ENCODE peak calls at places on chromosomes 16 and 17, in five cellular contexts. One of them, this sample, is unnamed.

GRCh38 chr16:57624806-57625500 is 3.5 kb upstream of the ADGRG1 start:
- DNase-seq in SK-N-SH: no peak
- DNase-seq in H1: no peak
- DNase-seq in GM12878: no peak
- DNase-seq in GM12891: no peak
- DNase-seq in this sample: no peak

GRCh38 chr17:50836826-50837225 is 1.4 kb downstream of the WFIKKN2 start:
- DNase-seq in SK-N-SH: no peak
- DNase-seq in H1: no peak
- DNase-seq in GM12878: no peak
- DNase-seq in GM12891: no peak
- DNase-seq in this sample: no peak

GRCh38 chr16:26673011-26673410 is 393.7 kb upstream of the C16orf82 start:
- DNase-seq in SK-N-SH: no peak
- DNase-seq in H1: no peak
- DNase-seq in GM12878: no peak
- DNase-seq in GM12891: no peak
- DNase-seq in this sample: no peak

GRCh38 chr17:80637286-80637703 is 92.7 kb downstream of the RPTOR start:
- DNase-seq in SK-N-SH: no peak
- DNase-seq in H1: no peak
- DNase-seq in GM12878: no peak
- DNase-seq in GM12891: no peak
- DNase-seq in this sample: no peak

GRCh38 chr17:83136156-83136555 is 56.7 kb downstream of the METRNL start:
- DNase-seq in SK-N-SH: no peak
- DNase-seq in H1: no peak
- DNase-seq in GM12878: no peak
- DNase-seq in GM12891: no peak
- DNase-seq in this sample: no peak

GRCh38 chr16:58236831-58237230 is 38.9 kb upstream of the CSNK2A2 start:
- DNase-seq in SK-N-SH: no peak
- DNase-seq in H1: no peak
- DNase-seq in GM12878: no peak
- DNase-seq in GM12891: no peak
- DNase-seq in this sample: no peak

GRCh38 chr16:49527621-49528020 is 154.0 kb downstream of the C16orf78 start:
- DNase-seq in SK-N-SH: peak; percentile 58
- DNase-seq in H1: no peak
- DNase-seq in GM12878: no peak
- DNase-seq in GM12891: no peak
- DNase-seq in this sample: no peak

GRCh38 chr16:52557236-52557635 is 10.3 kb upstream of the TOX3 start:
- DNase-seq in SK-N-SH: no peak
- DNase-seq in H1: no peak
- DNase-seq in GM12878: no peak
- DNase-seq in GM12891: no peak
- DNase-seq in this sample: no peak

GRCh38 chr17:57984226-57984890 is 3.7 kb downstream of the VEZF1 start:
- DNase-seq in SK-N-SH: no peak
- DNase-seq in H1: no peak
- DNase-seq in GM12878: no peak
- DNase-seq in GM12891: no peak
- DNase-seq in this sample: no peak

GRCh38 chr17:3958200-3958599 is 6.0 kb downstream of the ATP2A3 start:
- DNase-seq in SK-N-SH: no peak
- DNase-seq in H1: no peak
- DNase-seq in GM12878: no peak
- DNase-seq in GM12891: no peak
- DNase-seq in this sample: no peak

GRCh38 chr17:77857613-77858012 is 100.9 kb upstream of the TNRC6C start:
- DNase-seq in SK-N-SH: no peak
- DNase-seq in H1: no peak
- DNase-seq in GM12878: no peak
- DNase-seq in GM12891: no peak
- DNase-seq in this sample: no peak

GRCh38 chr17:61007980-61008379 is 330.3 kb downstream of the BCAS3 start:
- DNase-seq in SK-N-SH: no peak
- DNase-seq in H1: no peak
- DNase-seq in GM12878: no peak
- DNase-seq in GM12891: no peak
- DNase-seq in this sample: no peak

GRCh38 chr17:51322390-51323029 is 62.2 kb downstream of the UTP18 start:
- DNase-seq in SK-N-SH: peak; percentile 52
- DNase-seq in H1: no peak
- DNase-seq in GM12878: no peak
- DNase-seq in GM12891: no peak
- DNase-seq in this sample: no peak

GRCh38 chr17:27496501-27496943 is 40.3 kb downstream of the KSR1 start:
- DNase-seq in SK-N-SH: no peak
- DNase-seq in H1: peak; percentile 36
- DNase-seq in GM12878: no peak
- DNase-seq in GM12891: no peak
- DNase-seq in this sample: no peak

GRCh38 chr16:54072237-54072636 is 214.3 kb downstream of the IRX3 start:
- DNase-seq in SK-N-SH: no peak
- DNase-seq in H1: no peak
- DNase-seq in GM12878: no peak
- DNase-seq in GM12891: no peak
- DNase-seq in this sample: no peak

GRCh38 chr16:85465328-85466307 is 147.5 kb upstream of the GSE1 start:
- DNase-seq in SK-N-SH: peak; percentile 90
- DNase-seq in H1: no peak
- DNase-seq in GM12878: no peak
- DNase-seq in GM12891: no peak
- DNase-seq in this sample: no peak

GRCh38 chr17:75652934-75653549 is 13.9 kb downstream of the RECQL5 start:
- DNase-seq in SK-N-SH: peak; percentile 85
- DNase-seq in H1: no peak
- DNase-seq in GM12878: no peak
- DNase-seq in GM12891: peak; percentile 55
- DNase-seq in this sample: no peak

GRCh38 chr17:76793775-76794174 is 55.9 kb downstream of the MFSD11 start:
- DNase-seq in SK-N-SH: peak; percentile 61
- DNase-seq in H1: no peak
- DNase-seq in GM12878: no peak
- DNase-seq in GM12891: no peak
- DNase-seq in this sample: no peak

GRCh38 chr16:56700195-56700594 is 17.9 kb downstream of the MT1X start:
- DNase-seq in SK-N-SH: no peak
- DNase-seq in H1: no peak
- DNase-seq in GM12878: no peak
- DNase-seq in GM12891: no peak
- DNase-seq in this sample: no peak

GRCh38 chr17:75024686-75025397 is 12.4 kb downstream of the MRPL58 start:
- DNase-seq in SK-N-SH: no peak
- DNase-seq in H1: no peak
- DNase-seq in GM12878: no peak
- DNase-seq in GM12891: no peak
- DNase-seq in this sample: no peak

GRCh38 chr17:64118452-64118979 is 11.4 kb downstream of the ERN1 start:
- DNase-seq in SK-N-SH: no peak
- DNase-seq in H1: no peak
- DNase-seq in GM12878: no peak
- DNase-seq in GM12891: no peak
- DNase-seq in this sample: no peak

GRCh38 chr16:46777804-46778203 is 29.7 kb upstream of the MYLK3 start:
- DNase-seq in SK-N-SH: no peak
- DNase-seq in H1: no peak
- DNase-seq in GM12878: no peak
- DNase-seq in GM12891: no peak
- DNase-seq in this sample: no peak

DNA sequence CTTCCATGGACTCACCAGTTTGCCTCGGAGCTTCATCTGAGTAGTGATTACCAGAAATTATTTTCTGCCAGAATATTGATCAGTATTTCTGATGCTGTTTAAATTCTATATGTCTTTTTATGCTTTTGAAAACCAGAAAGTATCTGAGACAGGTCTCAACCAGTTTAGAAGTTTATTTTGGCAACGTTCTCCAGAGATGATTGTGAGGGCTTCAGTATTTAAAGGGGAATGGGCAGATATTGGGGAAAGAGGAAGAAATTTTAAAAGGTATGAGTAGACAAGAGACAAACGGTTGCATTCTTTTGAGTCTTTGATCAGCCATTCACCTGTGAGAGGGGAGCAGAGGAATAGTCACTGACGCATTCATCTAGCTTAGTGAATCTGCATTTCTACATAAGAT is 44.4 kb upstream of the ABCC11 start:
- DNase-seq in SK-N-SH: no peak
- DNase-seq in H1: no peak
- DNase-seq in GM12878: no peak
- DNase-seq in GM12891: no peak
- DNase-seq in this sample: no peak
- TF ChIP-seq TAF1 in SK-N-SH: no peak
- TF ChIP-seq TAF1 in H1: no peak
- TF ChIP-seq TAF1 in GM12878: no peak
- TF ChIP-seq TAF1 in GM12891: no peak
- TF ChIP-seq TAF1 in this sample: no peak

GRCh38 chr17:6162216-6162615 is 92.0 kb downstream of the WSCD1 start:
- DNase-seq in SK-N-SH: no peak
- DNase-seq in H1: peak; percentile 29
- DNase-seq in GM12878: no peak
- DNase-seq in GM12891: no peak
- DNase-seq in this sample: no peak

GRCh38 chr17:6162892-6163291 is 92.7 kb downstream of the WSCD1 start:
- DNase-seq in SK-N-SH: no peak
- DNase-seq in H1: no peak
- DNase-seq in GM12878: no peak
- DNase-seq in GM12891: no peak
- DNase-seq in this sample: no peak

GRCh38 chr17:6164996-6165395 is 94.8 kb downstream of the WSCD1 start:
- DNase-seq in SK-N-SH: no peak
- DNase-seq in H1: no peak
- DNase-seq in GM12878: no peak
- DNase-seq in GM12891: no peak
- DNase-seq in this sample: no peak

GRCh38 chr17:6165806-6166205 is 95.6 kb downstream of the WSCD1 start:
- DNase-seq in SK-N-SH: no peak
- DNase-seq in H1: no peak
- DNase-seq in GM12878: no peak
- DNase-seq in GM12891: no peak
- DNase-seq in this sample: no peak

DNA sequence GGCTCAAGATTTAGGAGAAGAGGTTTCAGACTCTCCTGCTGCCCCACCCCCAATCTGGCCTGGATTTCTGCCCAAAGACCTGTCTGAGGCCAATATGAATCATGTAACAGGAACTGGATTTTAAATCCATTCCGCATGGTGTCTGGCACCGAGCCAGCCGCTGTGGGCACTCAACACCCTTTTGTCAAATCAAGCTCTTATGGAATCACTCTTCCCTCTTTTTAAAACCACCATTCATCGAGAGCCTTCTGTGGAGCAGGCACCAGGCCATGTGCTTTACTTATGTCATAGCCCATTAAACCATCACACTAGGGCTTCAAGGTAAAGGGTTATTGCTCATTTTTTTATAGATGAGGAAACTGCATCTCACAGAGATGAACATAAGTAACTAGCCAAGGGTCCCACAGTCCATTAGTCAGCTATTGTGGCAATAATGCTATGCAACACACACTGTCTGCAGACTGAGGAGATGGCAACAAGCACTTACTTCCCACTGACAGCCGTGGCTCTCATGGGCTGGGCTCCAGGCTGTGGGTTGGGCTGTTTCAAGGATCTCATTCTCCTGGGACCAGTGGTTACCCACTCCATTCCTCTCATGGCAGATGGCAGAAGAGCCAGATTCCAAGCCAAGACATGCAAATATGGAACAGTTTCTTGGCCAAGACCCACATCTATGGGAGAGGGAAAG is 93.6 kb downstream of the WSCD1 start:
- DNase-seq in SK-N-SH: no peak
- DNase-seq in H1: no peak
- DNase-seq in GM12878: no peak
- DNase-seq in GM12891: no peak
- DNase-seq in this sample: no peak
- TF ChIP-seq TAF1 in SK-N-SH: no peak
- TF ChIP-seq TAF1 in H1: no peak
- TF ChIP-seq TAF1 in GM12878: no peak
- TF ChIP-seq TAF1 in GM12891: no peak
- TF ChIP-seq TAF1 in this sample: no peak

DNA sequence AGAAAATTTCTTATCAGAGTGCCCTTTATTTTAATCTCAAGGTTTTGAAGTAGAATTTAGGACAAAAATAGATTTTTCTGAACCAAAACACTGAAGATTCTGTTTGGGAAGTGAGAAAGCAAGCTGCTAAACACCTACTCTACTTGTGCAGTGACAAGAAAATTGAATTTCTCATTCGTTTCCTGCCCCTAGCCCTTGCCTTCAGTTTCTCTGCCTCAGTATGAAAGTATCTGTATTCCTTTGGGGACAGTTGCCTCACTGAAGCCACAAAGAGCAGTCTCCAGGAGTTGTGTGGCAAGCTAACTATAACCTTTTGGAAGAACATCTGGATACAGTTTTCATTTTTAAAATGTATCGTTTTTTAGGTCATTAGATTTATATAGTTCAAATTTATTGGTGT is 19.7 kb downstream of the MOSMO start:
- DNase-seq in SK-N-SH: no peak
- DNase-seq in H1: no peak
- DNase-seq in GM12878: no peak
- DNase-seq in GM12891: no peak
- DNase-seq in this sample: no peak
- TF ChIP-seq TAF1 in SK-N-SH: no peak
- TF ChIP-seq TAF1 in H1: no peak
- TF ChIP-seq TAF1 in GM12878: no peak
- TF ChIP-seq TAF1 in GM12891: no peak
- TF ChIP-seq TAF1 in this sample: no peak

DNA sequence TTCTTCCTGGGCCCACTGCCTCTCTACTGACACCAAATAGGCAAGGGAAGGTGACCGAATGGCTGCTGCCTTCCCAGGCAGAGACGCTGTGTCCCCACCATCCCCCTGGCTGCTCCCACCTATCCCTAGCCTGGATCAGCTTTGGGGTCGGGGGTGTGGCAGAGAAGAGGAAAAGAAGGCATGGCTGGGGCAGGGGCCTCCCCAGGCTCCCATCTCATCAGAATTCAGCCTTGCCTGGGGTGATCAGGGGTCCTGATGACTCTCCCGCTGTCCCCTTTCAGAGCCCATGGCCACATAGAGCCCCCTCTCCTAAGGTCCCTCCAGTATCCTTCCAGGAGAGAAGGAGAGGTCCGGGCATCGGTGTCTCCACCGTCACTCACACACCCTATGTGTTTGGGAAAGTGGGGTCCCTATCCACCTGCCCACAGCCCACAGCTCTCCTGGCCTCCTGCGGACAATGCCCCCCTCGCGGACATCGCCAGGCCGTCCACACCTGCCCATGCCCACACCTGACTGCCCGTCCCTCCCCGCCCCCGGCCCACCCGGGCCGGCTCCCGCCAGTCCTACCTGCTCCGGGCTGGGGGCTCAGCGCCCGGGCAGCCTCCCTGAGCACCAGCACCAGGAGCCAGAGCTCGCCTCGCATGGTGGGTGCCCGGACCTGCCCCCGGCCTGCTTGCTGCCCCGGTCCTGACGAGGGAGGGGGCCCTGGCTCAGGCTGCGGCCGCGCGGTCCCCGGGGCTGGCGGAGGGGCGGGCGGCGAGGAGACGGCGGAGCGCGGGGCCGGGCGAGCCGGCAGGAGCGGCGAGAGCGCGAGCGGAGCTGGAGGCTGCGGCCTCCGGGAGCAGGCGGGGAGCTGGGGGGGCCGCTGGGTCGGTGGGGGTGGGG is at the start of gene PLXDC1:
- DNase-seq in SK-N-SH: peak; percentile 79
- DNase-seq in H1: no peak
- DNase-seq in GM12878: no peak
- DNase-seq in GM12891: no peak
- DNase-seq in this sample: no peak
- TF ChIP-seq TAF1 in SK-N-SH: no peak
- TF ChIP-seq TAF1 in H1: no peak
- TF ChIP-seq TAF1 in GM12878: no peak
- TF ChIP-seq TAF1 in GM12891: no peak
- TF ChIP-seq TAF1 in this sample: no peak

This sample was measured in GM12892.